ENCODE peak calls at places on chromosome 3, in five cellular contexts. J, A, O, Q and C are unnamed samples.

GRCh38 chr3:55014081-55014480 is 86.2 kb upstream of the LRTM1 start:
- DNase-seq in O (no peak), Q (no peak), J (no peak), A (no peak), C (no peak)

GRCh38 chr3:169603661-169604060 is 59.9 kb downstream of the MECOM start:
- DNase-seq in J (no peak), O (no peak), Q (no peak), A (no peak), C (no peak)

GRCh38 chr3:9935966-9936365 is 2.3 kb downstream of the CRELD1 start:
- DNase-seq in J (no peak), Q (no peak), A (no peak), O (no peak), C (no peak)

GRCh38 chr3:125186261-125186770 is 26.2 kb downstream of the SLC12A8 start:
- DNase-seq in O (no peak), Q (no peak), A (no peak), J (no peak), C (peak; percentile 65)

GRCh38 chr3:72888546-72889309 is 882 bp downstream of the GXYLT2 start:
- DNase-seq in J (peak; percentile 64), Q (no peak), A (no peak), O (no peak), C (peak; percentile 64)

GRCh38 chr3:12445523-12446240 is 38.6 kb upstream of the TSEN2 start:
- DNase-seq in O (no peak), A (no peak), Q (no peak), J (no peak), C (no peak)

GRCh38 chr3:185732782-185733181 is 92.1 kb downstream of the IGF2BP2 start:
- DNase-seq in J (no peak), O (no peak), Q (no peak), A (no peak), C (no peak)

GRCh38 chr3:122754867-122755835 is 38.5 kb downstream of the HSPBAP1 start:
- DNase-seq in Q (no peak), J (no peak), A (no peak), O (no peak), C (peak; percentile 67)

GRCh38 chr3:69649120-69649519 is 90.1 kb upstream of the MITF start:
- DNase-seq in A (no peak), O (no peak), Q (no peak), J (no peak), C (no peak)

GRCh38 chr3:56896357-56896756 is 94.6 kb upstream of the ARHGEF3 start:
- DNase-seq in O (no peak), A (no peak), J (no peak), Q (no peak), C (no peak)

GRCh38 chr3:64612916-64613526 is 74.8 kb downstream of the ADAMTS9 start:
- DNase-seq in J (no peak), A (no peak), O (peak; percentile 15), Q (no peak), C (peak; percentile 23)

GRCh38 chr3:179694731-179695130 is 41.9 kb downstream of the USP13 start:
- DNase-seq in Q (no peak), J (no peak), O (no peak), A (no peak), C (no peak)

GRCh38 chr3:130849111-130849552 is 44.8 kb upstream of the ATP2C1 start:
- DNase-seq in A (no peak), O (no peak), Q (peak; percentile 72), J (peak; percentile 63), C (no peak)

GRCh38 chr3:156050918-156051317 is 69.5 kb upstream of the KCNAB1 start:
- DNase-seq in O (no peak), Q (no peak), J (no peak), A (no peak), C (no peak)

GRCh38 chr3:156010829-156011228 is 109.5 kb upstream of the KCNAB1 start:
- DNase-seq in Q (no peak), A (no peak), J (no peak), O (no peak), C (peak; percentile 3)

GRCh38 chr3:169041677-169042171 is 621.8 kb downstream of the MECOM start:
- DNase-seq in A (no peak), J (no peak), O (no peak), Q (no peak), C (peak; percentile 71)

GRCh38 chr3:187013080-187013838 is 82.9 kb downstream of the ST6GAL1 start:
- DNase-seq in J (no peak), A (no peak), Q (no peak), O (no peak), C (no peak)

GRCh38 chr3:144129536-144130214 is 158.1 kb downstream of the DIPK2A start:
- DNase-seq in O (no peak), A (no peak), Q (no peak), J (no peak), C (no peak)

GRCh38 chr3:59894425-59895146 is 844.8 kb upstream of the CFAP20DC start:
- DNase-seq in J (no peak), O (no peak), A (no peak), Q (no peak), C (no peak)

GRCh38 chr3:29601861-29602585 is 321.2 kb downstream of the RBMS3 start:
- DNase-seq in Q (no peak), A (no peak), O (no peak), J (no peak), C (no peak)

GRCh38 chr3:46517016-46517770 is 19.4 kb downstream of the RTP3 start:
- DNase-seq in A (no peak), O (no peak), Q (no peak), J (no peak), C (peak; percentile 60)

GRCh38 chr3:11610044-11610671 is 33.6 kb downstream of the VGLL4 start:
- DNase-seq in O (peak; percentile 37), J (no peak), Q (peak; percentile 82), A (no peak), C (peak; percentile 78)

GRCh38 chr3:49026536-49026935 is 2.7 kb downstream of the IMPDH2 start:
- DNase-seq in O (no peak), J (no peak), Q (no peak), A (no peak), C (no peak)

GRCh38 chr3:119481079-119481478 is 12.3 kb downstream of the POGLUT1 start:
- DNase-seq in A (no peak), J (no peak), Q (no peak), O (no peak), C (no peak)

GRCh38 chr3:49377483-49377882 is 19.3 kb upstream of the GPX1 start:
- DNase-seq in Q (no peak), A (no peak), J (no peak), O (no peak), C (no peak)

GRCh38 chr3:184241447-184242296 is 7.1 kb downstream of the ALG3 start:
- DNase-seq in Q (peak; percentile 79), A (no peak), O (peak; percentile 49), J (peak; percentile 91), C (peak; percentile 45)

GRCh38 chr3:143529778-143530177 is 318.5 kb downstream of the SLC9A9 start:
- DNase-seq in Q (no peak), O (no peak), A (no peak), J (no peak), C (no peak)

GRCh38 chr3:172653004-172653403 is 57.9 kb downstream of the NCEH1 start:
- DNase-seq in J (no peak), A (no peak), O (no peak), Q (no peak), C (no peak)

GRCh38 chr3:66261318-66261717 is 40.5 kb downstream of the SLC25A26 start:
- DNase-seq in O (no peak), A (no peak), Q (no peak), J (no peak), C (no peak)

GRCh38 chr3:138829886-138830510 is 4.7 kb downstream of the PIK3CB start:
- DNase-seq in O (no peak), Q (no peak), J (no peak), A (no peak), C (no peak)

GRCh38 chr3:4816718-4817117 is 162.5 kb upstream of the BHLHE40 start:
- DNase-seq in Q (no peak), O (no peak), A (no peak), J (no peak), C (no peak)

GRCh38 chr3:58494107-58494506 is 2.2 kb downstream of the KCTD6 start:
- DNase-seq in Q (no peak), O (no peak), J (no peak), A (no peak), C (no peak)

GRCh38 chr3:115932807-115933206 is 309.5 kb downstream of the GAP43 start:
- DNase-seq in Q (no peak), J (no peak), O (no peak), A (no peak), C (no peak)

GRCh38 chr3:23550402-23550801 is 255.4 kb upstream of the UBE2E1 start:
- DNase-seq in A (no peak), J (no peak), O (no peak), Q (no peak), C (no peak)

GRCh38 chr3:187165144-187165543 is 25.8 kb upstream of the RPL39L start:
- DNase-seq in O (no peak), Q (no peak), A (no peak), J (no peak), C (peak; percentile 73)

GRCh38 chr3:129984124-129984523 is 9.6 kb downstream of the TRH start:
- DNase-seq in Q (no peak), J (no peak), O (no peak), A (no peak), C (peak; percentile 25)

GRCh38 chr3:180770639-180771038 is 91.3 kb upstream of the CCDC39 start:
- DNase-seq in J (no peak), O (no peak), A (no peak), Q (no peak), C (no peak)

GRCh38 chr3:180776433-180776832 is 97.1 kb upstream of the CCDC39 start:
- DNase-seq in A (no peak), O (no peak), J (no peak), Q (no peak), C (no peak)
- H3K9me3 ChIP-seq in A (peaks cover 25% of the 10 kb centered on the region), O (peaks cover 84% of the 10 kb centered on the region), J (peaks cover 12% of the 10 kb centered on the region), Q (no peaks in the 10 kb centered on the region), C (no peaks in the 10 kb centered on the region)

DNA sequence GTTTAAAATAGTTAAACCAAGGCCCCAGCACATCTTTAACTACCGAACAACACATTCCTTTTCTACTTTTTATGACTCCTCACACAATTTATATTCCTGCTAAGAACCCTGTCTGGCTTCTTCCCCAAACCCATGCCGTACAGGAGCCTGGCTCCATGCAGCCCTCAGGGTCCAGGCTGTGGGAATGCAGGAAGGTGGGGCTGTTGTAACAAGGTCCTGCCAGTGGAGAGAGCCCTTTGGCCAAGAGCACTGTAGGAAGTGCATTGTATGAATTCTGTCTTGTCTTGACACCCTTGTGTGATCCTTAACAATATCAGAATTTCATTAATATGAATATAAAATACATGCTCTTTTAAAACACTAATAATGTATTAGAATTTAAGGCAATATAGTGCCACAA is 563.8 kb downstream of the TBL1XR1 start:
- DNase-seq in J (no peak), A (no peak), Q (no peak), O (no peak), C (peak; percentile 1)
- TF ChIP-seq CTCF in J (no peak), A (no peak), Q (no peak), O (no peak), C (no peak)

GRCh38 chr3:128983293-128984069 is 10.4 kb downstream of the CFAP92 start:
- DNase-seq in O (no peak), J (no peak), A (no peak), Q (no peak), C (no peak)
- H3K27ac ChIP-seq in O (no peak overlapping the region), J (no peak overlapping the region), A (no peak overlapping the region), Q (no peak overlapping the region), C (no peak overlapping the region)

DNA sequence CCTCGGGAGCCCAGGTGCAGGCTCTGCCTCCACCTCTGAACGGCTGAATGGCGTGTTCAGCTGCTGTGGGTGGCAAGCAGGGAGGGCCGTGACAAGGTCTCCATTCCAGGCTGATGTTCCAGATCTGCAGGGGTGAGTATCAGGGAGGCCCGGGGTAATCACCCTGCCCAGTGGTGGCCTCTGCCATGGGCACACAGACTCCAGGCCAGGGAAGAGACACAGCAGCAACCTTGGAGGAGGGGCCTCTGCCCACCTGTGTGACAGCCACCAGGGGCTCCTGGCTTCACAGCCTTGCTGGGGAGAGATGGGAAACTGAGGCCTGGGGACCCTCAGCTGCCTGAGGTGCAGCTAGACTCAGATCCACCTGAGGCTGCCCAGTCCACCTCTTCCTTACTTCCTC is 25.6 kb upstream of the ACAD9 start:
- DNase-seq in Q (no peak), J (no peak), O (no peak), A (no peak), C (no peak)
- H3K9me3 ChIP-seq in Q (no peaks in the 10 kb centered on the region), J (peaks cover 10% of the 10 kb centered on the region), O (peaks cover 34% of the 10 kb centered on the region), A (peaks cover 21% of the 10 kb centered on the region), C (no peaks in the 10 kb centered on the region)